ENCODE peak calls at places on chromosome 17, in five cellular contexts. C is heart left ventricle; W is stimulated activated CD4-positive, alpha-beta T cell treated with anti-CD3 and anti-CD28 coated beads, Interleukin-4, amount 100 ng/mL, for 24 hours; L is RWPE1; O is AG04449. A is an unnamed sample.
A peak's percentile ranks its signal among the peaks of the same experiment; 100 is the strongest.

GRCh38 chr17:10683853-10684252 is 13.5 kb downstream of the SCO1 start:
- DNase-seq in C (no peak), L (peak; percentile 6), O (no peak), W (no peak), A (no peak)

GRCh38 chr17:30796016-30796415 is 28.5 kb downstream of the CRLF3 start:
- DNase-seq in L (no peak), C (no peak), O (no peak), W (peak; percentile 26), A (no peak)

GRCh38 chr17:38606646-38607611 is 1.2 kb upstream of the SRCIN1 start:
- DNase-seq in C (peak; percentile 62), O (no peak), L (no peak), W (no peak), A (no peak)

GRCh38 chr17:67322039-67322787 is 44.2 kb downstream of the PSMD12 start:
- DNase-seq in W (no peak), L (no peak), O (no peak), C (no peak), A (no peak)

GRCh38 chr17:4968916-4969550 is 1.4 kb upstream of the SPAG7 start:
- DNase-seq in W (peak; percentile 70), L (peak; percentile 78), C (no peak), O (peak; percentile 78), A (no peak)

GRCh38 chr17:57995076-57995956 is 7.3 kb upstream of the VEZF1 start:
- DNase-seq in C (peak; percentile 70), O (no peak), L (peak; percentile 69), W (peak; percentile 73), A (peak; percentile 25)

GRCh38 chr17:28282596-28282995 is 36.4 kb upstream of the TMEM97 start:
- DNase-seq in O (peak; percentile 71), C (no peak), W (no peak), L (peak; percentile 21), A (no peak)

GRCh38 chr17:81062014-81062413 is 27.1 kb downstream of the BAIAP2 start:
- DNase-seq in C (no peak), L (no peak), O (no peak), W (no peak), A (no peak)

GRCh38 chr17:8125947-8126305 is 2.0 kb upstream of the HES7 start:
- DNase-seq in W (peak; percentile 19), O (no peak), C (peak; percentile 32), L (no peak), A (no peak)

GRCh38 chr17:35645923-35646322 is 58.8 kb downstream of the AP2B1 start:
- DNase-seq in L (no peak), O (peak; percentile 14), W (no peak), C (no peak), A (no peak)

GRCh38 chr17:50721194-50722010 is 2.0 kb downstream of the LUC7L3 start:
- DNase-seq in L (no peak), C (no peak), W (no peak), O (no peak), A (no peak)

GRCh38 chr17:82358467-82359350 is at the start of gene TEX19:
- DNase-seq in L (no peak), O (no peak), W (peak; percentile 21), C (no peak), A (no peak)

GRCh38 chr17:45127583-45128300 is 4.6 kb downstream of the PLCD3 start:
- DNase-seq in O (no peak), C (peak; percentile 71), L (no peak), W (no peak), A (no peak)

GRCh38 chr17:4986403-4986802 is 1.1 kb downstream of the CAMTA2 start:
- DNase-seq in W (no peak), C (no peak), L (peak; percentile 19), O (no peak), A (no peak)

GRCh38 chr17:21397341-21398050 is 21.3 kb downstream of the KCNJ12 start:
- DNase-seq in L (no peak), O (no peak), C (no peak), W (no peak), A (no peak)

GRCh38 chr17:60410001-60410400 is 12.3 kb upstream of the CHCT1 start:
- DNase-seq in L (no peak), C (no peak), W (no peak), O (no peak), A (no peak)

GRCh38 chr17:4980644-4981216 is 6.7 kb downstream of the CAMTA2 start:
- DNase-seq in L (peak; percentile 26), C (no peak), O (no peak), W (peak; percentile 68), A (peak; percentile 43)

GRCh38 chr17:4420692-4421131 is 13.0 kb upstream of the SPNS3 start:
- DNase-seq in W (peak; percentile 66), L (peak; percentile 76), O (peak; percentile 12), C (peak; percentile 62), A (peak; percentile 68)

GRCh38 chr17:19363460-19364035 is 1.0 kb upstream of the B9D1 start:
- DNase-seq in W (no peak), L (no peak), C (no peak), O (no peak), A (no peak)

GRCh38 chr17:42989146-42989545 is 8.8 kb downstream of the RUNDC1 start:
- DNase-seq in O (no peak), W (no peak), L (no peak), C (no peak), A (no peak)

GRCh38 chr17:13222931-13223330 is 205.1 kb upstream of the ELAC2 start:
- DNase-seq in O (no peak), L (no peak), W (no peak), C (no peak), A (no peak)

GRCh38 chr17:17819561-17819995 is 17.2 kb downstream of the SREBF1 start:
- DNase-seq in C (no peak), L (peak; percentile 81), O (peak; percentile 42), W (peak; percentile 80), A (peak; percentile 64)

GRCh38 chr17:58121925-58122324 is 26.3 kb upstream of the OR4D1 start:
- DNase-seq in C (no peak), O (no peak), W (peak; percentile 20), L (peak; percentile 39), A (peak; percentile 12)

GRCh38 chr17:48131216-48131824 is 23.8 kb downstream of the SNX11 start:
- DNase-seq in L (peak; percentile 67), C (peak; percentile 68), O (no peak), W (peak; percentile 65), A (no peak)

GRCh38 chr17:72702998-72703397 is 389.5 kb downstream of the SLC39A11 start:
- DNase-seq in W (no peak), O (no peak), L (no peak), C (no peak), A (no peak)

GRCh38 chr17:19729900-19730299 is 13.5 kb upstream of the SLC47A2 start:
- DNase-seq in C (no peak), W (no peak), O (no peak), L (no peak), A (no peak)

GRCh38 chr17:36131436-36131835 is 27.8 kb downstream of the CCL4 start:
- DNase-seq in C (no peak), L (no peak), O (no peak), W (no peak), A (no peak)

GRCh38 chr17:61587807-61588660 is 3.0 kb downstream of the NACA2 start:
- DNase-seq in O (no peak), C (no peak), L (no peak), W (no peak), A (no peak)

A was measured in GM12891.